ENCODE peak calls at places on chromosome 4, in four cellular contexts. W is endothelial cell of umbilical vein, Z is K562, V is GM12878. K is an unnamed sample.

GRCh38 chr4:7044415-7044930 is 1.3 kb downstream of the TADA2B start:
- DNase-seq in W (no peak), Z (no peak), V (no peak), K (no peak)

GRCh38 chr4:147704846-147705245 is 20.9 kb upstream of the PRMT9 start:
- DNase-seq in W (no peak), Z (no peak), V (no peak), K (peak)

GRCh38 chr4:10030946-10031662 is 9.8 kb upstream of the SLC2A9 start:
- DNase-seq in W (no peak), Z (no peak), V (no peak), K (no peak)

GRCh38 chr4:1029957-1030520 is 18.6 kb downstream of the FGFRL1 start:
- DNase-seq in W (no peak), Z (no peak), V (no peak), K (no peak)

GRCh38 chr4:53702334-53703266 is 111.3 kb upstream of the LNX1 start:
- DNase-seq in W (peak), Z (no peak), V (peak), K (peak)

GRCh38 chr4:25190407-25190806 is 30.2 kb upstream of the SEPSECS start:
- DNase-seq in W (no peak), Z (peak), V (no peak), K (no peak)

GRCh38 chr4:148515248-148515647 is 73.0 kb upstream of the NR3C2 start:
- DNase-seq in W (peak), Z (no peak), V (no peak), K (peak)

GRCh38 chr4:36081185-36081584 is 163.1 kb downstream of the ARAP2 start:
- DNase-seq in W (no peak), Z (no peak), V (peak), K (no peak)

GRCh38 chr4:187127456-187127855 is 403.8 kb upstream of the FAT1 start:
- DNase-seq in W (no peak), Z (no peak), V (no peak), K (no peak)

GRCh38 chr4:109708990-109709389 is 5.7 kb upstream of the CASP6 start:
- DNase-seq in W (no peak), Z (no peak), V (peak), K (no peak)

GRCh38 chr4:123257563-123257962 is 139.0 kb upstream of the SPRY1 start:
- DNase-seq in W (peak), Z (no peak), V (no peak), K (no peak)

GRCh38 chr4:56387023-56388001 is at the start of gene AASDH:
- DNase-seq in W (peak), Z (peak), V (peak), K (peak)

GRCh38 chr4:27397886-27398285 is 537.2 kb downstream of the STIM2 start:
- DNase-seq in W (no peak), Z (no peak), V (no peak), K (peak)

GRCh38 chr4:629916-630641 is 4.7 kb downstream of the PDE6B start:
- DNase-seq in W (no peak), Z (no peak), V (no peak), K (no peak)

GRCh38 chr4:54224960-54225670 is 4.0 kb upstream of the PDGFRA start:
- DNase-seq in W (no peak), Z (no peak), V (no peak), K (no peak)

GRCh38 chr4:55706526-55706925 is 70.4 kb upstream of the NMU start:
- DNase-seq in W (no peak), Z (no peak), V (no peak), K (peak)

GRCh38 chr4:141851246-141851891 is 215.0 kb downstream of the IL15 start:
- DNase-seq in W (no peak), Z (no peak), V (no peak), K (peak)

DNA sequence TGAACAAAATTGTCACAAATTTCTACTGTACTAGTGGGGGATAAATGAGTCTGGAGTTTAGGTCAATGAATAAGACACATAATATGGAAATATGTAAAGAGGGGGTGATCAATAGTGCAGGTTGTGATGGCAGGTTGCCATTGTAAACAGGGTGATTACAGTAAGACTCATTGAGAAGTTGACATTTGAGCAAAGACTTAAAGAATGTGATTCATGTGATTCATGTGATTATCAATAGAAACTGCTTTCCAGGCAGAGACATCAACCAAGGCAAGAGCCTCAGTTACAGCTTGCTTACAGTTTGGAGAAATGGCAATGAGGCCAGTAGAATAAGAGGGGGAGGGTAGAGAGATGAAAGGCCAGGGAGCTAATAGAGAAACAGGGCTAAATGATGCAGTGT is 45.8 kb upstream of the GIMD1 start:
- DNase-seq in W (no peak), Z (no peak), V (no peak), K (no peak)
- TF ChIP-seq FOS in W (peak), Z (no peak), V (no peak), K (no peak)

DNA sequence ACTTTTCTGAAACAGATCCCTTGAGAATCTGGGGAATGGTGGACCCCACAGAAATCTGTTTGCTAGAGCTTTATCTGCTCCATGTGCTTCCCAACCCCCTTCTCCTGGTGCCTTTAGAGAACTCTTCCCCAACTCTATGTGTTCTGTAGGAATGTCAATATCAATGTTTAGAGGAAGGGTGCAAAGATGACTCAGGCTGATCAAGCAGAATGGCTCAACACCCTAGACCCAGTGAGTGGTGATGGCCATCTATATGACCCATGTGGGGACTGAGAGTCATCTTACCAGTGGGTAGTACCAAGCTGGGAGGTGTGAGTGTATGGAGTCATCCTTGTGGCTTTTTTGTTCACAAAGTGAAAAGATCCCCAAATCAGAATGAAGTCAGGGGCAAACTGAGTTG is 143.5 kb downstream of the RAB28 start:
- DNase-seq in W (no peak), Z (no peak), V (no peak), K (no peak)
- TF ChIP-seq FOS in W (no peak), Z (no peak), V (no peak), K (no peak)

DNA sequence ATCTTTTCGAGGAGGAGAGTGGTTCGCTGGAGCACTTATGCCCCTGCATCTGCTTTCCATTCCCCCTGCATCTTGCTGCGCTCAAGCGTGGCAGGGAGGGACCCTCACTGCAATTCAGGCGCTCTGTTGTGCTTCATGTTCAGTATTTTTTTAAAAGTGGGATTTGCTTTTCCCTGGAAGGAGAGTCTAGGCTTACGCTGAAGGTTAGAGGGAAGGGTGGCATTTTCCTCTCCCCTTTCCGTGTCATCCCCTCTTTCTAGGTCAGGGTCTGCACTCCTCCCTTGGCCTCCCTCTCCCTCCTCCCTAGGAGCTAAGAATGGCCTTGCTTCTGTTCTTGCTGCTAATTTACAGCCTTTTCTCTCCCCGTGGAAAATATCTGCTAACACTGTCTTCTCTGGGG is 202.1 kb upstream of the LEF1 start:
- DNase-seq in W (no peak), Z (no peak), V (no peak), K (no peak)
- TF ChIP-seq FOS in W (no peak), Z (no peak), V (no peak), K (no peak)

GRCh38 chr4:11590132-11590531 is 161.4 kb upstream of the HS3ST1 start:
- DNase-seq in W (no peak), Z (no peak), V (no peak), K (peak)

GRCh38 chr4:11587797-11588196 is 159.1 kb upstream of the HS3ST1 start:
- DNase-seq in W (no peak), Z (no peak), V (no peak), K (no peak)

GRCh38 chr4:11589676-11590075 is 161.0 kb upstream of the HS3ST1 start:
- DNase-seq in W (peak), Z (no peak), V (no peak), K (peak)

DNA sequence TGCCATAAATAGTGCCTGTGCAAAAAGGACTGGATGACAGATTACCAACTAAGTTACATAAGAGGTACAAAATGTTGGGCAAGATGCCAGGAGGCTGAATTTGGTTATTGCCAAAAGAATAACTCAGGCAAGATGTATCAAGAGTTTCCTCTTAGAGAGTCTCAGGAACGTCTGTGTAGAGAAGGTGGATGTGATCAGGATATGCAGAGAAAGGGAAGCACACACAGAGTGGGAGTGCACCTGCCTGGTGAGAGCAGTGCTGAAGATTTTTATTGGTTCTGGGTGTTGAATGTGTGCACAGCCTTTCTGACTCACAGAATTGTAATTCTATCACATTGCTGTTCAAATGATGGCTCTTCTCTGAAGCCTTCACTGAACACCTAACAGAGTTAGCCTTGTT is 156.8 kb upstream of the HS3ST1 start:
- DNase-seq in W (no peak), Z (no peak), V (no peak), K (no peak)
- TF ChIP-seq FOS in W (no peak), Z (no peak), V (no peak), K (no peak)

GRCh38 chr4:76449362-76449767 is 14.3 kb downstream of the SHROOM3 start:
- DNase-seq in W (peak), Z (no peak), V (no peak), K (no peak)
- TF ChIP-seq FOS in W (peak), Z (no peak), V (no peak), K (no peak)

GRCh38 chr4:184102488-184102887 is 115.2 kb downstream of the ENPP6 start:
- DNase-seq in W (no peak), Z (no peak), V (no peak), K (no peak)

GRCh38 chr4:184099033-184099432 is 118.6 kb downstream of the ENPP6 start:
- DNase-seq in W (no peak), Z (no peak), V (no peak), K (no peak)

GRCh38 chr4:184101711-184102110 is 116.0 kb downstream of the ENPP6 start:
- DNase-seq in W (no peak), Z (no peak), V (no peak), K (no peak)

GRCh38 chr4:184099541-184099966 is 118.1 kb downstream of the ENPP6 start:
- DNase-seq in W (no peak), Z (no peak), V (no peak), K (peak)

DNA sequence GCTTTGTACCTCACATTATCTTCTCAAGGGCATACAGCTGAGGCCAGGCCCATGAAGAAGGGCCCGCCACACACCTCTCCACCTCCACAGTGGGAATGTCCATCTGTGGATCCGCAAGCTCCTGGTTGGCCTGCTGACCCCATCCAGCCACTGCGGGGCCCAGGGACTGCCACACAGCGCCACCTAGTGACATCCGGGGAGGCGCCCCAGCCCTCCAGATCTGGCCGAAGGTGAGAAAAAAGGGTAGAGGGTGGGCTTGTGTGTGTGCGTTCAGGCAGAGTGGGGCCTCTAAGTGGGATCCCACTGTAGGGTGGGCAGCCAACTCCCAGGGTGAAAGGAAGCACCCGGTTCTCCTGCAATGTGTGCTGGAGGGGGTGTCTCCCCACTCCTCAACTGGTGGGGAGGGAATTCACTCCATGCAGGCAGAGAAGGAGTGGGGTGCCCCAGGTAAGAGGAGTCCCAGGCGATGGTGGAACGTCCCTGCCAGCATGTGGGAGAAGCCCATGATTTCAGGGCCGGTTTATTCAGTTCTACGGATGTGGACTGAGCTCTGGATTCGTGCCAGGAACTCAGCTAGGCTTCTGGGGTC is 117.3 kb downstream of the ENPP6 start:
- DNase-seq in W (no peak), Z (peak), V (no peak), K (peak)
- TF ChIP-seq FOS in W (no peak), Z (no peak), V (no peak), K (no peak)

DNA sequence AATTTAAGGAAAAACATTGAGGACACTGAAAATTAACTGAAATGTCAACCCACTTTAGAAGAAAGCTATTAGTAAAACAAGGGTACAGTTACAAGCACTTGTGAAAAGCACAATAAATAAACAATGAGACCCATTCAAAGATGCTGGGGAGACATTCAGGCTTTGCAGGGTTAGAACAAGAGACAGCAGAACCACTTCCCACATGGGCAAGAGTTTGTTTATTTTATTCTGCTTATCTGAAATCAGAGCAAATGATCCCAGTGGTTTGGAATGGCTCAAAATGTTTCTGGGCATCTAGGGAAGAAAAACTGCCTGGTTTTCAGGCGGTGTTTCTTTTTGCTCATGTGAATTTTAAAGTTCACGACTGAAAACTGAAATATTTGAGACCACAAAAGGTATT is 42.4 kb downstream of the PPP3CA start:
- DNase-seq in W (no peak), Z (no peak), V (no peak), K (peak)
- TF ChIP-seq FOS in W (no peak), Z (no peak), V (no peak), K (no peak)

DNA sequence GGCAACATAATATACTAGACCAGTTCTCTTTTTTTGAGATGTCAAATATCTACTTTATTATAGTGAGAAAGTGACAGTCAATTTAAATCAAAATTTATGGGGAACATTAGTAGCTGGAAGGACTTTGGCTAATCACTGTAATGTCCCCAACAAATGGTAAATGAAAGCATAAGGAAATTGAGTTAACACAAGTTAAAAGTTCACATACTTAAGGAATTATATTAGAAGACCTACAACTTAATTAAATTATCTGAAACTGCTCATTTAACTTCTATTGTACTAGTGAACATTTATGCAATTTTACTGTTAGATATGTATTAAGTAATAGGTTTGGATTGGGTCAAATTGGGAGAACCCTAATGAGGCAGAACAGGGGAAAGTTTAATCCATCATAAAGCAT is 160.3 kb upstream of the TENM3 start:
- DNase-seq in W (no peak), Z (no peak), V (no peak), K (no peak)
- TF ChIP-seq FOS in W (no peak), Z (no peak), V (no peak), K (no peak)

DNA sequence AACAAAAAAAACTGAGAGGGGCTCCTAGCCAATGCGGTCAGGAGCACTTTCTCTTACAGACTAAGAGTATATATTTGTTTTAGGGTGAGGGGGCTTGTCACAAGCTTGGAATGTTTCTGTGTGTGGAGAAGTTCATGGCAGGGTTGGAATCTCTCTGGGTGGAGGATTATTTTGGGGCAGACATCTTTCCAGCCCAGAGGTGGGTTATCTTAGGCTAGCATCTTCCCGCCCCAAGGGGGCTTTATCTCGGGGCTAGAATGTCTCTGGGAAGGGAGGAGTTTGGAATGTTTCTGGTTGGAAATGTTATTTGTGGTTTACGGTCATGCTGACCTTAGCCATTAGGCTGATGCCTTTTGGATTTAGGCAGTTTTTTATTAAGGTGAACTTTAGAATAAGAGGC is 205.7 kb downstream of the RELL1 start:
- DNase-seq in W (no peak), Z (no peak), V (no peak), K (no peak)
- TF ChIP-seq FOS in W (no peak), Z (no peak), V (no peak), K (no peak)

K was measured in IMR-90.